ENCODE peak calls at places on chromosomes 6 and 20, in six cellular contexts. One of them, this sample, is unnamed.

GRCh38 chr20:47529840-47530239 is 28.2 kb downstream of the NCOA3 start:
- DNase-seq in GM12892: no peak
- DNase-seq in stimulated activated CD4-positive, alpha-beta T cell treated with anti-CD3 and anti-CD28 coated beads, TNF-alpha, amount 100 ng/mL, for 4 hours: no peak
- DNase-seq in activated CD8-positive, alpha-beta T cell treated with anti-CD3 and anti-CD28 coated beads for 36 hours: no peak
- DNase-seq in uterus: no peak
- DNase-seq in fibroblast of mammary gland: peak; percentile 19
- DNase-seq in this sample: no peak

GRCh38 chr6:122622404-122622938 is 12.3 kb downstream of the PKIB start:
- DNase-seq in GM12892: no peak
- DNase-seq in stimulated activated CD4-positive, alpha-beta T cell treated with anti-CD3 and anti-CD28 coated beads, TNF-alpha, amount 100 ng/mL, for 4 hours: no peak
- DNase-seq in activated CD8-positive, alpha-beta T cell treated with anti-CD3 and anti-CD28 coated beads for 36 hours: no peak
- DNase-seq in uterus: no peak
- DNase-seq in fibroblast of mammary gland: no peak
- DNase-seq in this sample: no peak

GRCh38 chr6:105373481-105373880 is 29.4 kb downstream of the PREP start:
- DNase-seq in GM12892: no peak
- DNase-seq in stimulated activated CD4-positive, alpha-beta T cell treated with anti-CD3 and anti-CD28 coated beads, TNF-alpha, amount 100 ng/mL, for 4 hours: no peak
- DNase-seq in activated CD8-positive, alpha-beta T cell treated with anti-CD3 and anti-CD28 coated beads for 36 hours: no peak
- DNase-seq in uterus: no peak
- DNase-seq in fibroblast of mammary gland: no peak
- DNase-seq in this sample: no peak

GRCh38 chr20:21048841-21049273 is 57.3 kb downstream of the LINC00237 start:
- DNase-seq in GM12892: peak; percentile 41
- DNase-seq in stimulated activated CD4-positive, alpha-beta T cell treated with anti-CD3 and anti-CD28 coated beads, TNF-alpha, amount 100 ng/mL, for 4 hours: peak; percentile 5
- DNase-seq in activated CD8-positive, alpha-beta T cell treated with anti-CD3 and anti-CD28 coated beads for 36 hours: peak; percentile 62
- DNase-seq in uterus: no peak
- DNase-seq in fibroblast of mammary gland: peak; percentile 3
- DNase-seq in this sample: peak; percentile 66

GRCh38 chr20:25020901-25021301 is 28.4 kb upstream of the APMAP start:
- DNase-seq in GM12892: no peak
- DNase-seq in stimulated activated CD4-positive, alpha-beta T cell treated with anti-CD3 and anti-CD28 coated beads, TNF-alpha, amount 100 ng/mL, for 4 hours: no peak
- DNase-seq in activated CD8-positive, alpha-beta T cell treated with anti-CD3 and anti-CD28 coated beads for 36 hours: no peak
- DNase-seq in uterus: no peak
- DNase-seq in fibroblast of mammary gland: no peak
- DNase-seq in this sample: no peak

GRCh38 chr6:129672883-129673631 is 36.9 kb downstream of the ARHGAP18 start:
- DNase-seq in GM12892: no peak
- DNase-seq in stimulated activated CD4-positive, alpha-beta T cell treated with anti-CD3 and anti-CD28 coated beads, TNF-alpha, amount 100 ng/mL, for 4 hours: no peak
- DNase-seq in activated CD8-positive, alpha-beta T cell treated with anti-CD3 and anti-CD28 coated beads for 36 hours: peak; percentile 49
- DNase-seq in uterus: no peak
- DNase-seq in fibroblast of mammary gland: peak; percentile 77
- DNase-seq in this sample: peak; percentile 15

GRCh38 chr6:133608620-133609019 is 280.3 kb upstream of the TCF21 start:
- DNase-seq in GM12892: no peak
- DNase-seq in stimulated activated CD4-positive, alpha-beta T cell treated with anti-CD3 and anti-CD28 coated beads, TNF-alpha, amount 100 ng/mL, for 4 hours: no peak
- DNase-seq in activated CD8-positive, alpha-beta T cell treated with anti-CD3 and anti-CD28 coated beads for 36 hours: no peak
- DNase-seq in uterus: no peak
- DNase-seq in fibroblast of mammary gland: no peak
- DNase-seq in this sample: no peak

GRCh38 chr6:39696986-39697788 is 28.0 kb downstream of the KIF6 start:
- DNase-seq in GM12892: no peak
- DNase-seq in stimulated activated CD4-positive, alpha-beta T cell treated with anti-CD3 and anti-CD28 coated beads, TNF-alpha, amount 100 ng/mL, for 4 hours: no peak
- DNase-seq in activated CD8-positive, alpha-beta T cell treated with anti-CD3 and anti-CD28 coated beads for 36 hours: no peak
- DNase-seq in uterus: no peak
- DNase-seq in fibroblast of mammary gland: no peak
- DNase-seq in this sample: no peak

GRCh38 chr6:123716506-123716905 is 79.8 kb upstream of the TRDN start:
- DNase-seq in GM12892: no peak
- DNase-seq in stimulated activated CD4-positive, alpha-beta T cell treated with anti-CD3 and anti-CD28 coated beads, TNF-alpha, amount 100 ng/mL, for 4 hours: no peak
- DNase-seq in activated CD8-positive, alpha-beta T cell treated with anti-CD3 and anti-CD28 coated beads for 36 hours: no peak
- DNase-seq in uterus: no peak
- DNase-seq in fibroblast of mammary gland: peak; percentile 30
- DNase-seq in this sample: no peak

GRCh38 chr6:35691027-35691824 is 2.5 kb upstream of the FKBP5 start:
- DNase-seq in GM12892: no peak
- DNase-seq in stimulated activated CD4-positive, alpha-beta T cell treated with anti-CD3 and anti-CD28 coated beads, TNF-alpha, amount 100 ng/mL, for 4 hours: no peak
- DNase-seq in activated CD8-positive, alpha-beta T cell treated with anti-CD3 and anti-CD28 coated beads for 36 hours: no peak
- DNase-seq in uterus: peak; percentile 90
- DNase-seq in fibroblast of mammary gland: peak; percentile 83
- DNase-seq in this sample: no peak

GRCh38 chr6:137486388-137486787 is 7.8 kb downstream of the OLIG3 start:
- DNase-seq in GM12892: no peak
- DNase-seq in stimulated activated CD4-positive, alpha-beta T cell treated with anti-CD3 and anti-CD28 coated beads, TNF-alpha, amount 100 ng/mL, for 4 hours: no peak
- DNase-seq in activated CD8-positive, alpha-beta T cell treated with anti-CD3 and anti-CD28 coated beads for 36 hours: no peak
- DNase-seq in uterus: no peak
- DNase-seq in fibroblast of mammary gland: no peak
- DNase-seq in this sample: no peak

GRCh38 chr6:149716181-149716580 is 1.7 kb downstream of the LATS1 start:
- DNase-seq in GM12892: no peak
- DNase-seq in stimulated activated CD4-positive, alpha-beta T cell treated with anti-CD3 and anti-CD28 coated beads, TNF-alpha, amount 100 ng/mL, for 4 hours: no peak
- DNase-seq in activated CD8-positive, alpha-beta T cell treated with anti-CD3 and anti-CD28 coated beads for 36 hours: no peak
- DNase-seq in uterus: no peak
- DNase-seq in fibroblast of mammary gland: peak; percentile 7
- DNase-seq in this sample: no peak

GRCh38 chr20:15045246-15045645 is 707.8 kb upstream of the FLRT3 start:
- DNase-seq in GM12892: no peak
- DNase-seq in stimulated activated CD4-positive, alpha-beta T cell treated with anti-CD3 and anti-CD28 coated beads, TNF-alpha, amount 100 ng/mL, for 4 hours: no peak
- DNase-seq in activated CD8-positive, alpha-beta T cell treated with anti-CD3 and anti-CD28 coated beads for 36 hours: no peak
- DNase-seq in uterus: peak; percentile 77
- DNase-seq in fibroblast of mammary gland: peak; percentile 53
- DNase-seq in this sample: no peak